ENCODE peak calls at places on chromosomes 1 and 21, in six cellular contexts. B is GM06990, M is ascending aorta, J is lower leg skin, A is GM23248, Q is left ventricle myocardium inferior. I is an unnamed sample.

GRCh38 chr1:228287541-228288425 is 79.9 kb downstream of the OBSCN start:
- DNase-seq in Q (no peak), A (no peak), M (no peak), J (no peak), B (no peak), I (no peak)

GRCh38 chr1:204150702-204151561 is 912 bp downstream of the ETNK2 start:
- DNase-seq in M (no peak), B (no peak), J (peak), Q (no peak), A (peak), I (peak)

GRCh38 chr1:52567943-52568342 is 15.1 kb upstream of the TUT4 start:
- DNase-seq in M (no peak), Q (no peak), A (peak), J (no peak), B (no peak), I (no peak)

GRCh38 chr1:202207292-202207691 is 13.7 kb downstream of the LGR6 start:
- DNase-seq in A (peak), M (peak), J (no peak), Q (no peak), B (no peak), I (peak)

GRCh38 chr1:210618379-210618778 is 289.7 kb downstream of the HHAT start:
- DNase-seq in A (no peak), J (no peak), B (no peak), M (no peak), Q (no peak), I (no peak)

GRCh38 chr1:2801046-2801445 is 447 bp downstream of the TTC34 start:
- DNase-seq in A (no peak), J (no peak), B (no peak), Q (peak), M (no peak), I (no peak)

GRCh38 chr21:43867332-43867703 is 2.3 kb downstream of the AGPAT3 start:
- DNase-seq in M (no peak), A (no peak), Q (no peak), B (no peak), J (no peak), I (no peak)

GRCh38 chr21:33611006-33611744 is 22.7 kb upstream of the DONSON start:
- DNase-seq in J (no peak), B (no peak), Q (no peak), A (no peak), M (no peak), I (no peak)

GRCh38 chr1:47569681-47570470 is 132.0 kb downstream of the FOXD2 start:
- DNase-seq in M (peak), J (peak), A (peak), B (no peak), Q (no peak), I (peak)

GRCh38 chr1:241934181-241934815 is 23.3 kb upstream of the BECN2 start:
- DNase-seq in J (no peak), A (peak), B (no peak), Q (no peak), M (no peak), I (peak)

GRCh38 chr1:77322061-77322900 is 40.5 kb downstream of the AK5 start:
- DNase-seq in B (no peak), A (peak), M (no peak), J (no peak), Q (no peak), I (peak)

GRCh38 chr1:32351859-32352745 is 10.2 kb downstream of the FAM229A start:
- DNase-seq in B (no peak), A (peak), J (no peak), M (no peak), Q (peak), I (peak)

GRCh38 chr1:24155011-24155782 is 12.3 kb upstream of the IL22RA1 start:
- DNase-seq in A (peak), J (no peak), Q (no peak), M (no peak), B (peak), I (no peak)

GRCh38 chr1:241637046-241637590 is 3.1 kb downstream of the CHML start:
- DNase-seq in Q (no peak), M (no peak), J (no peak), A (peak), B (no peak), I (peak)

GRCh38 chr1:36166938-36167910 is 11.3 kb downstream of the MAP7D1 start:
- DNase-seq in B (no peak), J (no peak), Q (no peak), A (peak), M (no peak), I (peak)

GRCh38 chr21:36460866-36461265 is 19.1 kb downstream of the CLDN14 start:
- DNase-seq in M (no peak), B (no peak), A (no peak), J (no peak), Q (no peak), I (no peak)

GRCh38 chr1:38569932-38570356 is 289.6 kb downstream of the RRAGC start:
- DNase-seq in M (peak), Q (no peak), J (no peak), B (no peak), A (no peak), I (no peak)

GRCh38 chr21:45971487-45972352 is 9.8 kb upstream of the COL6A1 start:
- DNase-seq in M (peak), Q (peak), B (no peak), A (peak), J (peak), I (peak)

DNA sequence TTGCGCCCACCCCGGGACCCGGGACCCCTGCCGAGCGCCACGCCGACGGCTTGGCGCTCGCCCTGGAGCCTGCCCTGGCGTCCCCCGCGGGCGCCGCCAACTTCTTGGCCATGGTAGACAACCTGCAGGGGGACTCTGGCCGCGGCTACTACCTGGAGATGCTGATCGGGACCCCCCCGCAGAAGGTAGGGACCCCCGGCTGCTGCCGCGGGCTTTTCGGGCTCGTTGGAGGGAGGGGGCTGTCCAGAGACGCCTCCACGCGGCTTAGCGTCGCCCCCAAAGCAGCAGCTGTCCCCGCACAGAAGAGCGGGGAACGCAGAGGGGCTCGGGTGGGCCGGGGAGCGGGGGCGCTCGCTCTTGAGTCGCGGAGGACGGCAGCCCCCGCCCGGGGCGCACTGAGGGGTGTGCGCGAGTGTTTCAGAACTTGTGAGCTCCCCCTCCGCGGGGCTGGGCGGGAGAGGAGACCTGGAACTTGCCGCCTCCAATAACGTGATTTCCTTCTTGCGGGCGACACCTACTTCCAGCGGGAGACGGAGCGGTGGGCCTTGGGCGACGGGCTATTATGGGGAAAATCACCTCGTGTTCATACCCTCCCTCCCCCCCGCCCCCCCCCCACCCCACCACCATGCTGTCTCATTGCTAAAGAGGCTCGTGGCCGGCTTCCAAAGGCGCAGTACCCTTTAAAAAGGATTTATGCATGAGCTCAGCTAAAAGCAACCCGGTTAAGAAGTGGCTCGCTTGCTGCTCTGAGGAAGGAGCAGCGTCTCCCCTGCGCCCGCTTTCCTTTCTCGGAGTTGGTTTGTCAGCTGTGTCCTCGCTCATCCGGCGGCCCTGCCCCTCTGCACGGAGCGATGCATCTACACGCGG is 664 bp downstream of the BACE2 start:
- DNase-seq in A (peak), M (peak), B (peak), J (peak), Q (peak), I (peak)
- H3K4me3 ChIP-seq in A (peak), M (peak), B (no peak), J (peak), Q (peak), I (peak)

GRCh38 chr1:101338714-101339430 is 102.1 kb downstream of the S1PR1 start:
- DNase-seq in B (no peak), Q (no peak), A (peak), M (no peak), J (no peak), I (no peak)

GRCh38 chr1:101346419-101346818 is 109.6 kb downstream of the S1PR1 start:
- DNase-seq in B (no peak), A (no peak), J (no peak), Q (no peak), M (no peak), I (no peak)

DNA sequence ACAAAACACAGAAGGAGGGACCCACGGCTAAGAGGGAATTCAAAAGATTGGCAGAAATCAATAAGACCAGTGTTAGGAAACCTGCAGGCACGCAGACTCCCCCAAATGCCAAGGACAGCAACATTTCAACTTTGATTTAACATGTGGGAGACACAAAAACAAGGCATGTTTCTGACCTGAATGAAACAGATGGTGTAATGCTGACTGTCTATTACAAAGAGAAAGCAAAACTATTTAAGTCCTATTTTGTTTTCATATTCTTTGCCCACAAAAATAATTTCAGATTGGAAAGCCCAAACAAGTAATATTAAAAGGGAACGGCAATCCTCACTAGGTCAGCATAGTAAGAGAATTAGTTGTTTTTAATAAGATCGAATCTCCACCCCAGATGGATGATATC is 107.9 kb downstream of the S1PR1 start:
- DNase-seq in J (no peak), A (no peak), M (no peak), B (no peak), Q (no peak), I (no peak)
- H3K4me3 ChIP-seq in J (no peak), A (no peak), M (no peak), B (no peak), Q (no peak), I (no peak)

DNA sequence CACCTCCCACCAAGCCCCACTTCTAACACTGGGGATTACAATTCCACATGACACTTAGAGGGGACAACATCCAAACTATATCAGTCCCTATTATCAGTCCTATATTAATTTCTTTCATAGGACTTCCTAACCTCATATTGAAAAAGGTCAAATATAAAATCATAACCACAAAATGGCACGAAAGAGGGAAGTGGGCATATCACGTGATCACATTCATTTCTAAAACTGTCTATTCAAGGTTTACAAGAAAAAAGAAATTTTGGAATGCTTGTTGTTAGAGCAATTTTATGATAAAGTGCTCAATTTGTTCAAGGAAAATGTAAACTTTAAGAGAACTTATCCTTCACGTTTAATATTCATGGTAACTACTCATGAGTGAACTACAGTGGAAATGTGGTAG is 13.2 kb upstream of the CDC7 start:
- DNase-seq in J (no peak), Q (no peak), M (no peak), A (no peak), B (no peak), I (no peak)
- H3K4me3 ChIP-seq in J (no peak), Q (no peak), M (no peak), A (no peak), B (no peak), I (no peak)

GRCh38 chr1:59759156-59759925 is 55.4 kb upstream of the HOOK1 start:
- DNase-seq in Q (peak), A (peak), J (peak), B (peak), M (peak), I (peak)
- H3K4me3 ChIP-seq in Q (peak), A (no peak), J (no peak), B (no peak), M (peak), I (peak)